ENCODE peak calls at places on chromosomes 12 and 14, in seven cellular contexts. One of them, this sample, is unnamed.

GRCh38 chr14:44404021-44404420 is 103.1 kb downstream of the FSCB start:
- DNase-seq in NCI-H345: peak; percentile 68
- DNase-seq in hepatic stellate cell: no peak
- DNase-seq in sciatic nerve: no peak
- DNase-seq in cardiac fibroblast: peak; percentile 23
- DNase-seq in foreskin fibroblast: no peak
- DNase-seq in GM19239: no peak
- DNase-seq in this sample: no peak

GRCh38 chr12:44847888-44848770 is 28.0 kb downstream of the NELL2 start:
- DNase-seq in cardiac fibroblast: no peak
- DNase-seq in hepatic stellate cell: no peak
- DNase-seq in GM19239: no peak
- DNase-seq in foreskin fibroblast: no peak
- DNase-seq in sciatic nerve: no peak
- DNase-seq in NCI-H345: no peak
- DNase-seq in this sample: no peak

GRCh38 chr12:19965196-19966038 is 402.9 kb upstream of the PDE3A start:
- DNase-seq in hepatic stellate cell: no peak
- DNase-seq in GM19239: no peak
- DNase-seq in NCI-H345: no peak
- DNase-seq in foreskin fibroblast: no peak
- DNase-seq in cardiac fibroblast: no peak
- DNase-seq in sciatic nerve: no peak
- DNase-seq in this sample: no peak

GRCh38 chr14:92516966-92517350 is 3.4 kb downstream of the RIN3 start:
- DNase-seq in hepatic stellate cell: no peak
- DNase-seq in sciatic nerve: no peak
- DNase-seq in GM19239: no peak
- DNase-seq in NCI-H345: no peak
- DNase-seq in foreskin fibroblast: no peak
- DNase-seq in cardiac fibroblast: no peak
- DNase-seq in this sample: no peak

GRCh38 chr14:59897757-59898383 is 22.1 kb upstream of the LRRC9 start:
- DNase-seq in hepatic stellate cell: peak; percentile 31
- DNase-seq in foreskin fibroblast: no peak
- DNase-seq in sciatic nerve: no peak
- DNase-seq in NCI-H345: peak; percentile 38
- DNase-seq in GM19239: no peak
- DNase-seq in cardiac fibroblast: peak; percentile 41
- DNase-seq in this sample: peak; percentile 45

GRCh38 chr12:96338852-96339478 is 61.3 kb downstream of the CDK17 start:
- DNase-seq in GM19239: no peak
- DNase-seq in sciatic nerve: no peak
- DNase-seq in hepatic stellate cell: no peak
- DNase-seq in foreskin fibroblast: no peak
- DNase-seq in NCI-H345: no peak
- DNase-seq in cardiac fibroblast: peak; percentile 18
- DNase-seq in this sample: no peak

GRCh38 chr14:68874746-68875155 is 81.9 kb upstream of the ZFP36L1 start:
- DNase-seq in hepatic stellate cell: no peak
- DNase-seq in sciatic nerve: no peak
- DNase-seq in foreskin fibroblast: no peak
- DNase-seq in cardiac fibroblast: no peak
- DNase-seq in NCI-H345: no peak
- DNase-seq in GM19239: no peak
- DNase-seq in this sample: no peak

GRCh38 chr12:2768224-2768961 is 26.4 kb upstream of the FKBP4 start:
- DNase-seq in foreskin fibroblast: no peak
- DNase-seq in hepatic stellate cell: no peak
- DNase-seq in cardiac fibroblast: no peak
- DNase-seq in NCI-H345: no peak
- DNase-seq in GM19239: no peak
- DNase-seq in sciatic nerve: no peak
- DNase-seq in this sample: no peak

GRCh38 chr14:49688701-49689030 is 652 bp upstream of the POLE2 start:
- DNase-seq in foreskin fibroblast: no peak
- DNase-seq in hepatic stellate cell: no peak
- DNase-seq in cardiac fibroblast: no peak
- DNase-seq in NCI-H345: no peak
- DNase-seq in sciatic nerve: no peak
- DNase-seq in GM19239: no peak
- DNase-seq in this sample: no peak

GRCh38 chr12:104536841-104537240 is 80.1 kb downstream of the CHST11 start:
- DNase-seq in hepatic stellate cell: no peak
- DNase-seq in foreskin fibroblast: no peak
- DNase-seq in sciatic nerve: no peak
- DNase-seq in GM19239: no peak
- DNase-seq in NCI-H345: no peak
- DNase-seq in cardiac fibroblast: no peak
- DNase-seq in this sample: no peak

GRCh38 chr14:65092340-65092739 is 10.0 kb downstream of the MAX start:
- DNase-seq in sciatic nerve: no peak
- DNase-seq in GM19239: no peak
- DNase-seq in foreskin fibroblast: no peak
- DNase-seq in hepatic stellate cell: no peak
- DNase-seq in NCI-H345: no peak
- DNase-seq in cardiac fibroblast: no peak
- DNase-seq in this sample: no peak

GRCh38 chr14:55129086-55129427 is at the start of gene LGALS3:
- DNase-seq in foreskin fibroblast: peak; percentile 70
- DNase-seq in NCI-H345: no peak
- DNase-seq in hepatic stellate cell: peak; percentile 85
- DNase-seq in sciatic nerve: peak; percentile 84
- DNase-seq in cardiac fibroblast: peak; percentile 84
- DNase-seq in GM19239: peak; percentile 78
- DNase-seq in this sample: peak; percentile 73

GRCh38 chr12:54373619-54374554 is 9.6 kb upstream of the GPR84 start:
- DNase-seq in foreskin fibroblast: no peak
- DNase-seq in cardiac fibroblast: no peak
- DNase-seq in hepatic stellate cell: no peak
- DNase-seq in GM19239: no peak
- DNase-seq in sciatic nerve: no peak
- DNase-seq in NCI-H345: no peak
- DNase-seq in this sample: no peak

GRCh38 chr12:108630481-108631207 is 3.0 kb downstream of the SELPLG start:
- DNase-seq in cardiac fibroblast: no peak
- DNase-seq in hepatic stellate cell: peak; percentile 75
- DNase-seq in foreskin fibroblast: peak; percentile 89
- DNase-seq in NCI-H345: no peak
- DNase-seq in sciatic nerve: peak; percentile 39
- DNase-seq in GM19239: no peak
- DNase-seq in this sample: no peak

GRCh38 chr12:76519538-76519937 is 40.0 kb downstream of the OSBPL8 start:
- DNase-seq in NCI-H345: no peak
- DNase-seq in cardiac fibroblast: no peak
- DNase-seq in foreskin fibroblast: no peak
- DNase-seq in hepatic stellate cell: no peak
- DNase-seq in GM19239: no peak
- DNase-seq in sciatic nerve: no peak
- DNase-seq in this sample: peak; percentile 23

GRCh38 chr12:6606331-6607131 is 648 bp downstream of the CHD4 start:
- DNase-seq in foreskin fibroblast: no peak
- DNase-seq in hepatic stellate cell: peak; percentile 73
- DNase-seq in GM19239: peak; percentile 32
- DNase-seq in cardiac fibroblast: peak; percentile 55
- DNase-seq in NCI-H345: no peak
- DNase-seq in sciatic nerve: peak; percentile 82
- DNase-seq in this sample: peak; percentile 49

GRCh38 chr14:49861581-49861922 is 9.0 kb upstream of the NEMF start:
- DNase-seq in foreskin fibroblast: peak; percentile 62
- DNase-seq in GM19239: no peak
- DNase-seq in hepatic stellate cell: peak; percentile 64
- DNase-seq in NCI-H345: peak; percentile 56
- DNase-seq in sciatic nerve: peak; percentile 70
- DNase-seq in cardiac fibroblast: peak; percentile 92
- DNase-seq in this sample: peak; percentile 76

GRCh38 chr14:43012817-43013216 is 1406.1 kb downstream of the LRFN5 start:
- DNase-seq in hepatic stellate cell: no peak
- DNase-seq in foreskin fibroblast: no peak
- DNase-seq in sciatic nerve: no peak
- DNase-seq in cardiac fibroblast: no peak
- DNase-seq in GM19239: no peak
- DNase-seq in NCI-H345: no peak
- DNase-seq in this sample: no peak

GRCh38 chr12:25623816-25624215 is 70.7 kb upstream of the LMNTD1 start:
- DNase-seq in hepatic stellate cell: no peak
- DNase-seq in GM19239: no peak
- DNase-seq in foreskin fibroblast: no peak
- DNase-seq in sciatic nerve: no peak
- DNase-seq in NCI-H345: no peak
- DNase-seq in cardiac fibroblast: no peak
- DNase-seq in this sample: no peak

GRCh38 chr12:110314308-110314707 is 33.3 kb downstream of the ATP2A2 start:
- DNase-seq in hepatic stellate cell: peak; percentile 40
- DNase-seq in cardiac fibroblast: peak; percentile 74
- DNase-seq in GM19239: no peak
- DNase-seq in sciatic nerve: no peak
- DNase-seq in foreskin fibroblast: peak; percentile 72
- DNase-seq in NCI-H345: no peak
- DNase-seq in this sample: peak; percentile 61

GRCh38 chr12:53182836-53183235 is 2.1 kb upstream of the CSAD start:
- DNase-seq in NCI-H345: peak; percentile 8
- DNase-seq in cardiac fibroblast: no peak
- DNase-seq in hepatic stellate cell: no peak
- DNase-seq in sciatic nerve: no peak
- DNase-seq in GM19239: no peak
- DNase-seq in foreskin fibroblast: no peak
- DNase-seq in this sample: no peak

GRCh38 chr12:16006752-16007151 is 95.6 kb downstream of the DERA start:
- DNase-seq in NCI-H345: no peak
- DNase-seq in hepatic stellate cell: no peak
- DNase-seq in foreskin fibroblast: no peak
- DNase-seq in GM19239: no peak
- DNase-seq in cardiac fibroblast: no peak
- DNase-seq in sciatic nerve: no peak
- DNase-seq in this sample: no peak

GRCh38 chr12:110199360-110200123 is 75.4 kb downstream of the IFT81 start:
- DNase-seq in sciatic nerve: no peak
- DNase-seq in foreskin fibroblast: peak; percentile 64
- DNase-seq in NCI-H345: no peak
- DNase-seq in GM19239: no peak
- DNase-seq in cardiac fibroblast: peak; percentile 78
- DNase-seq in hepatic stellate cell: peak; percentile 27
- DNase-seq in this sample: peak; percentile 31

GRCh38 chr12:16358896-16359295 is 11.5 kb downstream of the MGST1 start:
- DNase-seq in GM19239: no peak
- DNase-seq in sciatic nerve: no peak
- DNase-seq in cardiac fibroblast: no peak
- DNase-seq in NCI-H345: no peak
- DNase-seq in hepatic stellate cell: no peak
- DNase-seq in foreskin fibroblast: no peak
- DNase-seq in this sample: no peak

GRCh38 chr14:94143239-94143638 is 13.8 kb upstream of the IFI27L2 start:
- DNase-seq in GM19239: no peak
- DNase-seq in foreskin fibroblast: no peak
- DNase-seq in NCI-H345: no peak
- DNase-seq in hepatic stellate cell: no peak
- DNase-seq in cardiac fibroblast: no peak
- DNase-seq in sciatic nerve: no peak
- DNase-seq in this sample: no peak

GRCh38 chr14:98512501-98513251 is 759.3 kb downstream of the BCL11B start:
- DNase-seq in hepatic stellate cell: no peak
- DNase-seq in GM19239: no peak
- DNase-seq in foreskin fibroblast: no peak
- DNase-seq in NCI-H345: no peak
- DNase-seq in cardiac fibroblast: no peak
- DNase-seq in sciatic nerve: no peak
- DNase-seq in this sample: no peak

GRCh38 chr14:95759952-95760351 is 46.0 kb upstream of the TCL1A start:
- DNase-seq in foreskin fibroblast: no peak
- DNase-seq in sciatic nerve: no peak
- DNase-seq in GM19239: no peak
- DNase-seq in NCI-H345: no peak
- DNase-seq in cardiac fibroblast: no peak
- DNase-seq in hepatic stellate cell: no peak
- DNase-seq in this sample: no peak